ENCODE peak calls at places on chromosomes 11 and 22, in four cellular contexts. D is heart right ventricle, P is fibroblast of the aortic adventitia, Y is testis. V is an unnamed sample.

GRCh38 chr11:130634981-130635473 is 186.6 kb downstream of the ADAMTS15 start:
- DNase-seq in P (peak), D (no peak), Y (peak), V (no peak)

GRCh38 chr11:776459-777287 is 614 bp downstream of the GATD1 start:
- DNase-seq in D (peak), P (no peak), Y (peak), V (peak)

GRCh38 chr11:2741006-2741376 is 41.2 kb upstream of the KCNQ1OT1 start:
- DNase-seq in D (no peak), P (no peak), Y (no peak), V (no peak)

GRCh38 chr11:43278302-43278956 is 33.4 kb upstream of the API5 start:
- DNase-seq in P (peak), Y (no peak), D (no peak), V (no peak)

GRCh38 chr22:36155702-36156101 is 4.9 kb downstream of the APOL3 start:
- DNase-seq in Y (peak), P (peak), D (peak), V (peak)

GRCh38 chr11:123374622-123374968 is 55.5 kb upstream of the GRAMD1B start:
- DNase-seq in Y (no peak), D (no peak), P (no peak), V (no peak)

GRCh38 chr11:70473186-70473872 is 75.0 kb downstream of the CTTN start:
- DNase-seq in P (no peak), Y (no peak), D (no peak), V (no peak)

GRCh38 chr11:42593426-42593825 is 718.4 kb upstream of the API5 start:
- DNase-seq in D (no peak), P (no peak), Y (no peak), V (no peak)

GRCh38 chr11:132024587-132025295 is 654.3 kb downstream of the NTM start:
- DNase-seq in Y (no peak), D (no peak), P (peak), V (no peak)

GRCh38 chr11:71130106-71130505 is 122.3 kb downstream of the SHANK2 start:
- DNase-seq in Y (no peak), P (no peak), D (no peak), V (no peak)

GRCh38 chr11:28140689-28141455 is 32.7 kb downstream of the METTL15 start:
- DNase-seq in D (no peak), P (no peak), Y (no peak), V (no peak)

GRCh38 chr22:17085277-17086091 is 684 bp downstream of the IL17RA start:
- DNase-seq in D (peak), Y (no peak), P (peak), V (peak)

GRCh38 chr11:69293819-69294505 is at the start of gene MYEOV:
- DNase-seq in P (no peak), D (no peak), Y (no peak), V (no peak)

GRCh38 chr22:44894782-44895181 is 115.0 kb downstream of the PHF21B start:
- DNase-seq in D (no peak), P (no peak), Y (no peak), V (no peak)

GRCh38 chr22:30444632-30445437 is 19.3 kb downstream of the MTFP1 start:
- DNase-seq in P (peak), Y (peak), D (no peak), V (no peak)

GRCh38 chr11:2944953-2945756 is 15.9 kb upstream of the PHLDA2 start:
- DNase-seq in D (peak), P (peak), Y (peak), V (peak)

GRCh38 chr11:69040581-69041260 is 8.0 kb upstream of the TPCN2 start:
- DNase-seq in Y (no peak), P (peak), D (no peak), V (no peak)

GRCh38 chr11:122168218-122168617 is 52.2 kb upstream of the BLID start:
- DNase-seq in P (no peak), Y (no peak), D (no peak), V (no peak)

GRCh38 chr11:64650923-64651523 is 60.0 kb downstream of the SLC22A12 start:
- DNase-seq in P (peak), Y (no peak), D (no peak), V (no peak)

GRCh38 chr11:48063424-48063978 is 83.1 kb downstream of the PTPRJ start:
- DNase-seq in Y (no peak), D (no peak), P (peak), V (no peak)

GRCh38 chr11:12979928-12980689 is 29.0 kb upstream of the RASSF10 start:
- DNase-seq in P (no peak), D (no peak), Y (no peak), V (no peak)

GRCh38 chr11:113551645-113552044 is 76.4 kb upstream of the DRD2 start:
- DNase-seq in D (no peak), Y (no peak), P (no peak), V (no peak)

GRCh38 chr11:73308963-73309960 is 1.2 kb downstream of the ARHGEF17 start:
- DNase-seq in D (peak), Y (peak), P (peak), V (peak)

GRCh38 chr22:39656495-39657490 is 86.2 kb downstream of the CACNA1I start:
- DNase-seq in Y (no peak), D (no peak), P (no peak), V (no peak)

GRCh38 chr11:59802639-59803176 is 7.9 kb downstream of the MRPL16 start:
- DNase-seq in Y (peak), P (peak), D (no peak), V (no peak)

GRCh38 chr22:30348837-30349236 is 7.9 kb downstream of the SF3A1 start:
- DNase-seq in P (peak), D (no peak), Y (no peak), V (no peak)

GRCh38 chr11:22338465-22338810 is 257 bp downstream of the SLC17A6 start:
- DNase-seq in P (no peak), Y (no peak), D (no peak), V (no peak)

GRCh38 chr11:69637956-69638871 is 2.7 kb upstream of the CCND1 start:
- DNase-seq in P (peak), D (peak), Y (peak), V (peak)

GRCh38 chr22:20101638-20102037 is 14.3 kb upstream of the RANBP1 start:
- DNase-seq in D (no peak), Y (no peak), P (no peak), V (no peak)

GRCh38 chr11:101363706-101364275 is 220.0 kb downstream of the TRPC6 start:
- DNase-seq in Y (no peak), P (no peak), D (no peak), V (no peak)

GRCh38 chr11:9568854-9569587 is 4.4 kb upstream of the WEE1 start:
- DNase-seq in Y (peak), D (peak), P (peak), V (peak)
- H3K4me3 ChIP-seq in Y (no peak), D (no peak), P (peak), V (no peak)

GRCh38 chr11:93603671-93604070 is 57.8 kb upstream of the CEP295 start:
- DNase-seq in D (no peak), Y (no peak), P (no peak), V (no peak)
- H3K4me3 ChIP-seq in D (no peak), Y (no peak), P (no peak), V (no peak)

GRCh38 chr11:47004595-47005033 is 68.1 kb downstream of the CSTPP1 start:
- DNase-seq in Y (peak), P (peak), D (peak), V (peak)
- H3K4me3 ChIP-seq in Y (no peak), P (no peak), D (no peak), V (no peak)

GRCh38 chr11:62505112-62505783 is 41.4 kb downstream of the AHNAK start:
- DNase-seq in Y (no peak), P (no peak), D (peak), V (peak)

GRCh38 chr11:62505784-62506145 is 40.8 kb downstream of the AHNAK start:
- DNase-seq in P (no peak), D (no peak), Y (no peak), V (no peak)

GRCh38 chr11:62506413-62506940 is 40.1 kb downstream of the AHNAK start:
- DNase-seq in D (no peak), P (no peak), Y (no peak), V (no peak)

GRCh38 chr11:62507023-62507422 is 39.6 kb downstream of the AHNAK start:
- DNase-seq in Y (no peak), P (no peak), D (no peak), V (no peak)

DNA sequence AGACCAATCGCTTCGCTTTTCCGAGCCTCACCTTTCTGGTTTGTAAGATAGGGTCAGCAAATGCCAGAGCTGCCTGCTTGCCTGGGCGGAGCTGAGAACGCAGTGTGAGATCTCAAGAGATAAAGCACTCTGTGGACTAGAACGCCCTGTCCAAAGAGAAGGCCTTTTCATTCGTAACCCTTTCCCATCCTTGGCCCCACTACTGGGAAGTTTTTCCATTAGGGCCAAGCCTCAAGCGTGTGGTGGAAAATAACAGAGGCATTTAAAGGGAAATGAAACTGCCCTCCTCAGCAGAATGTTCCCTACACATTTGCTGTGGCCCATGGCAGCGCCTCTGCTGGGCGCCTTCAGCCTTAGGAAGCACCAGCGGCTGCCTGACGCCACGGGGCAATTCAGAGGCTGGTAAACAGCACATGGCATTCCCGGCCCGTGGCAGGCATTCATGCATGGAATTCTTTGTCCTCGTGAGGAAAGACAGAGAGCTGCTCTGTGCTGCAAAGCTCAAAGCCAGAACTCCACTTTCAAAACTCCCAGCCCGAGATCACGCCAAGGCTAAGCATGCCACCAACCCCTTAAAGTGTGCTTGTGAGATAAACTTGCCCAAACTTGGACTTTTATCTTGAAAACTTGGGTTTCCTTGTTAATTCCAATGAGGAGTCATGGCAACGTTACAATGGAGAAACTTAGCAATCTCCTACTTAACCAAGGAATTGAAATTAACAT is 38.1 kb downstream of the AHNAK start:
- DNase-seq in Y (peak), D (peak), P (peak), V (peak)
- H3K4me3 ChIP-seq in Y (no peak), D (no peak), P (no peak), V (peak)

GRCh38 chr22:32801001-32801435 is 487 bp upstream of the TIMP3 start:
- DNase-seq in P (no peak), D (no peak), Y (no peak), V (no peak)

GRCh38 chr22:32803020-32803758 is 1.7 kb downstream of the TIMP3 start:
- DNase-seq in D (no peak), P (peak), Y (no peak), V (no peak)

GRCh38 chr22:32800158-32800557 is 1.3 kb upstream of the TIMP3 start:
- DNase-seq in Y (no peak), D (no peak), P (no peak), V (peak)

GRCh38 chr22:32802291-32802826 is 854 bp downstream of the TIMP3 start:
- DNase-seq in P (peak), Y (no peak), D (no peak), V (no peak)

GRCh38 chr22:32801436-32802290 is at the start of gene TIMP3:
- DNase-seq in D (peak), Y (peak), P (peak), V (peak)
- H3K4me3 ChIP-seq in D (peak), Y (peak), P (peak), V (peak)

DNA sequence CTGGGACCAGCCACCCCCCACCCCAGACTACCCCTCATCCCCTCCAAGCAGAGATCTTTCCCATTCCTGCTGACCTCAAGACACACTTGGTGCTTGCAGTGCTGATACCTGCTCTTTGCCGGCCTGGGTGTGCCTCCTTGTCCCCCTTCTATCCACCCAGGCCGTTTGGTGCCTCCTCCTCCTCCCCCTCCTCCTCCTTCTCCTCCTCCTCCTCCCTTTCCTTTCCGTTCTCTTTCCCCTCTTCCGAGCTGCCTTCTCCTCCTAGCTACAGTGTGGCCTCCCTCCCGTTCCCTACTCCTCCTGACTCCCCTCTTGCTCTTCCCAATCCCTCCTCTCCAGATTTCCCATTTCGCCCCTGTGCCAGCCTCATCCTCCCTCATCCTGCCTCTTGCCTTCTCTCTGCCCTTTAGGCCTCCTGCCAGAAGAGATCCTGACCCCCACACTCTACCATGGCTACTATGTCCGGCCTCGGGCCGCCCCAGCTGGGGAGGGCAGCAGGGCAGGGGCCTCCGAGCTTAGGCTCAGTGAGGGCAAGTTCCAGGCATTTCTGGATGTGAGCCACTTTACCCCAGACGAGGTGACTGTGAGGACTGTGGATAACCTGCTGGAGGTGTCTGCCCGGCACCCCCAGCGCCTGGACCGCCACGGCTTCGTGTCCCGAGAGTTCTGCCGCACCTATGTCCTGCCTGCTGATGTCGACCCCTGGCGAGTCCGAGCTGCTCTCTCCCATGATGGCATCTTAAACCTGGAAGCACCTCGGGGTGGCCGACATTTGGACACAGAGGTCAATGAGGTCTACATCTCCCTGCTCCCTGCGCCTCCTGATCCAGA is 712 bp downstream of the HSPB2 start:
- DNase-seq in Y (no peak), P (no peak), D (peak), V (peak)
- H3K4me3 ChIP-seq in Y (peak), P (peak), D (peak), V (peak)

V was measured in psoas muscle.